ENCODE peak calls at places on chromosomes 3 and 15, in five cellular contexts. U is HepG2, H is A549, O is K562, T is GM12878. W is an unnamed sample.

GRCh38 chr3:159802864-159803263 is 185.8 kb upstream of the IL12A start:
- DNase-seq in U (no peak), H (no peak), O (no peak), T (no peak), W (no peak)

GRCh38 chr3:144018776-144019175 is 47.2 kb downstream of the DIPK2A start:
- DNase-seq in U (no peak), H (no peak), O (no peak), T (no peak), W (no peak)

GRCh38 chr3:152626226-152626625 is 208.7 kb upstream of the P2RY1 start:
- DNase-seq in U (no peak), T (no peak), O (no peak), H (no peak), W (no peak)

GRCh38 chr3:178880274-178880673 is 191.3 kb downstream of the ZMAT3 start:
- DNase-seq in T (no peak), H (no peak), O (no peak), U (no peak), W (no peak)

GRCh38 chr3:72990701-72991395 is 5.8 kb upstream of the PPP4R2 start:
- DNase-seq in T (no peak), H (no peak), O (no peak), U (no peak), W (no peak)

GRCh38 chr15:64523240-64523639 is 62.9 kb downstream of the ZNF609 start:
- DNase-seq in U (no peak), H (no peak), T (no peak), O (no peak), W (no peak)

GRCh38 chr3:14440531-14441239 is 38.3 kb downstream of the SLC6A6 start:
- DNase-seq in U (no peak), H (peak), T (no peak), O (no peak), W (peak)

GRCh38 chr3:7188551-7188950 is 327.6 kb downstream of the GRM7 start:
- DNase-seq in T (no peak), O (no peak), U (no peak), H (no peak), W (no peak)

GRCh38 chr15:52651868-52652267 is 27.3 kb downstream of the ATOSA start:
- DNase-seq in T (no peak), O (peak), H (peak), U (peak), W (peak)

GRCh38 chr3:55198554-55198953 is 270.7 kb upstream of the LRTM1 start:
- DNase-seq in U (no peak), H (no peak), T (no peak), O (no peak), W (no peak)

GRCh38 chr3:197520311-197521276 is 35.2 kb downstream of the BDH1 start:
- DNase-seq in H (peak), T (no peak), U (peak), O (peak), W (peak)
- TF ChIP-seq ESRRA in H (no peak), T (no peak), U (no peak), O (no peak), W (no peak)

DNA sequence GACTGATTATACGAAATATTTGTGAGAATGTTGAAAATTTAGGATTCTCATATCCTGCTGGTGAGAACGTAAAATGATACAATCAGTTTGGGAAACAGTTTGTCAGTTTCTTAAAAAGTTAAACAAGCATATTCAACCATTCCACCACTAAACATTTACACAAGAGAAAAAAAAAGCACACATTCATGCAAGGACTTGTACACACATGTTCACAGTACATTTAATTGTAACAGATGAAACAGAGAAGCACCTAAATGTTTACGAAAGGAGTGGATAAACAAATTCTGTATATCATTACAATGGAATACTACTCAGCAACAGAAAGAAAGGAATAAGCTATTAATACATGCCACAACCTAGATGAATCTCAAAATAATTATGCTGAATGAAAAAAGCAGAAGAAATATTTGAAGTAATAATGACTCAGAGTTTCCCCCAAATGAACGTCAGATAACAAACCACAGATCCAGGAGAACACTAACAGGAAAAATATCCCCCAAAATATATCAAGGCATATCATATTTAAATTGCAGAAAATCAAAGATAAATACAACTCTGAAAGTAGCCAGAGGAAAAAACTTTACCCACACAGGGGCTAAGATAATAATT is 14.3 kb downstream of the ANKRD28 start:
- DNase-seq in H (no peak), T (no peak), O (no peak), U (no peak), W (no peak)
- TF ChIP-seq MAX in H (no peak), T (no peak), O (no peak), U (no peak), W (no peak)

GRCh38 chr3:30292192-30292893 is 314.1 kb upstream of the TGFBR2 start:
- DNase-seq in H (peak), T (no peak), O (no peak), U (peak), W (no peak)
- TF ChIP-seq ESRRA in H (no peak), T (no peak), O (no peak), U (no peak), W (no peak)

DNA sequence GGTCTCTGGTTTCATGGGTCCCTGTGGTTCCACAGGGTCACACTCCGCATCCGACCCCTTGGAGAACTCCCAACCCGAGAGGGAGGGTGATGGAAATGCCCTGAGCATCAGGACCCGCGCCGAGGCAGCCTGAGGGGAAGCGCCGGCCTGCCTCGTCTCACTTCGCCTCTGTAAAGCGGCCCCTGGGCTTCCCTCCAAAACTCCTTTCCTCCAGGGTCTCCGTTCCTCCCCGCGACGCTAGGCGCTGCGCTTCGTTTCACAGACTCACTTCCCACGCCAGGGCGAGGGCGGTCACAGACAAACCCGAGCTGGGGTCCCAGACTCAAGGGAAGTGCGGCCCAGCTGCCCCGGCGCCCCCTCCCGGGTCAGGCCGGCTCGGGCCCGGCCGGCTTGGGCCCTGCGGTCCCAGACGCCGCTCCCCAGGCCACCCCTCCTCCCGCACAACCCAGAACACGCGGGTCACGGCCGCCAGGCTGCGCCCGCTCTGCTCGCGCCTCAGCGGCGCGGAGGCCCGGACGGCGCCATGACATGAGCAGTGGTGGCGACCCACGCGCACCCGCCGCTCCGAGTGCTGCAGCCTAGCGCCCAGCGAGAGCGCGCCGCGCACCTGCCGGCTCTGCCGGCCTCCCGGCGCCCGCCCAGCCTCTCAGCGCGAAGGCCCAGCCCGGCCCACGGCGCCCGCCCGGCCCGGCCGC is 619 bp downstream of the NUP210 start:
- DNase-seq in O (peak), H (peak), T (no peak), U (no peak), W (peak)
- TF ChIP-seq MAX in O (peak), H (peak), T (no peak), U (peak), W (no peak)

DNA sequence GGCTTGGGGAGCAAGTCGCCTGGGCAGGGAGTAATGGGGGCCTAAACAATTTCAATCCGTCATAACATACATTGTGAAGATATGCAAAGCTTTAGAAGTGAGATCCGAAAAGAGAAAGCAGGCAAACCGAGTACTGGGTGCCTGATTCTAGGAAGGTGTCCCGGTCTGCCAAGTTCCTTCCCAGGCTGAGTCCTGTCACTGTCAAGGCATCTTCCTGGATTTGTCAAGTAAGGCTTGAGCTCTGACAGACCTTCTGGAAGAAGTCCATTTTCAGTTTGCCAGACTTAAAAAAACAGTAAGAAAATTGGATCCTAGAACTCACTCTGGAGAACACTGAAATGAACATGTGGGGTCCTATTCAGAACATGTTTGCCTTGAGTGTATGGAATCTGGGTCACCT is 253.9 kb downstream of the RORA start:
- DNase-seq in O (no peak), U (no peak), H (no peak), T (no peak), W (no peak)
- TF ChIP-seq ESRRA in O (no peak), U (no peak), H (no peak), T (no peak), W (no peak)

GRCh38 chr3:67362686-67363085 is 291.7 kb downstream of the SUCLG2 start:
- DNase-seq in T (no peak), U (peak), O (peak), H (no peak), W (no peak)
- TF ChIP-seq MAX in T (no peak), U (no peak), O (no peak), H (no peak), W (no peak)

DNA sequence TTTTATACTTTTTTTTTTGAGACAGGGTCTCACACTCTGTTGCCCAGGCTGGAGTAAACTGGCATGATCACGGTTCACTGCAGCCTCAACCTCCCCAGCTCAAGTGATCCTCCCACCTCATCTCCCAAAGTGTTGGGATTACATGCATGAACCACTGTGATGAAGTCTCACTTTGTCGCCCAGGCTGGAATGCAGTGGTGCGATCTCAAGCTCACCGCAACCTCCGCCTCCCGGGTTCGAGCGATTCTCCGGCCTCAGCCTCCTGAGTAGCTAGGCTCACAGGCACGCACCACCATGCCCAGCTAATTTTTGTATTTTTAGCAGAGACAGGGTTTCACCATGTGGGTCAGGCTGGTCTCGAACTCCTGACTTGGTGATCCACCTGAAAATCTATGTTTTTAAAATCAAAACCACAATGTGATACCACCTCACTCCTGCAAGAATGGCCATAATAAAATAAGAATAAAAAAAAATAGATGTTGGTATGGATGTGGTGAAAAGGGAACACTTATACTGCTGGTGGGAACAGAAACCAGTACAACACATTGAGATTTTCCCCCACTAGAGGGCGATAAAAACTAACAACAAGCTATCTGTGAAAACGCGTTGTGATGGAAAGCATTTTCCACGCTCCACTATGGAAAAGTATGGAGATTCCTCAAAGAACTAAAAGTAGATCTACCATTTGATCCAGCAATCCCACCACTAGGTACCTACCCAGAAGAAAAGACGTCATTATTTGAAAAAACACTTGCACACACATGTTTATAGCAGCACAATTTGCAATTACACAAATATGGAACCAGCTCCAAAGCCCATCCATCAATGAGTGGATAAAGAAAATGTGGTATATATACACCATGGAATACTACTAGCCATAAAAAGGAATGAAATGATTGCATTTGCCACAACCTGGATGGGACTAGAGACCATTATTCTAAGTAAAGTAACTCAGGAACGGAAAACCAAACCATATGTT is 26.8 kb upstream of the OCA2 start:
- DNase-seq in U (peak), T (no peak), H (peak), O (peak), W (no peak)
- TF ChIP-seq ESRRA in U (no peak), T (no peak), H (no peak), O (no peak), W (no peak)

GRCh38 chr3:182891364-182891763 is 89.0 kb downstream of the DCUN1D1 start:
- DNase-seq in T (no peak), O (no peak), U (no peak), H (no peak), W (no peak)

GRCh38 chr3:182896553-182896952 is 83.8 kb downstream of the DCUN1D1 start:
- DNase-seq in T (no peak), H (no peak), U (no peak), O (no peak), W (no peak)

GRCh38 chr3:182889948-182890629 is 90.2 kb downstream of the DCUN1D1 start:
- DNase-seq in O (no peak), U (no peak), H (peak), T (no peak), W (no peak)

DNA sequence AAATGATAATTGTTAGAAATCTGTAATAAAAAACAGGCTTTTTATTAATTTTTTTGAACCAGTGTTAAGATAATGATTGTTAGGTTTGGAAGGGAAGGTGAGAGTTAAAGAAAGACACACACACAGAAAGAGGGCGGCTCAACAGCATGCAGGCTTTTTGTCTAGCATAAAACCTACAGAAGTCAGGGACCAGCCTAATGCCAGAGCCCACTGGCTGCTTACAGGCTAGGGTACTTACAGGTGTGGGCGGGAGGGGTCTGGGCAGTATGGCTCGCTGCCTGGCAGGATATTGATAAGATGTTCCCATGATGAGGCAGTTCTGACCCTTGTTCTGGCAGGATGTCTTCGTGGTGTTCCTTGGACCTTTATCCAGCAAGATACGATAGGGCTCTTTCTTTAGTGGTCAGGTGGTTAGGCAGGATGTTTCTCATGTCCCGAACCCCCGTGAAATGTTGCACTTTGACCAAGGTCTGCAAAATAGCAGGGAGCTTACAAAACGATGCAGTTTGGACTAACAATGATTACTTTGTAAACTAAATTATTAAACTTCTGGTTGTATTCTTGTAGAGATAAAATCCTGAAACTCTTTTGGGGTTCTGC is 84.7 kb downstream of the DCUN1D1 start:
- DNase-seq in U (peak), T (no peak), O (peak), H (no peak), W (no peak)
- TF ChIP-seq MAX in U (no peak), T (no peak), O (no peak), H (no peak), W (no peak)